ENCODE peak calls at places on chromosomes 7 and 10, in four cellular contexts. T is PC-3, D is endothelial cell, X is BJ. K is an unnamed sample.

GRCh38 chr7:4204530-4205165 is 477.4 kb upstream of the FOXK1 start:
- DNase-seq in X (no peak), T (no peak), D (no peak), K (no peak)

GRCh38 chr10:78913219-78914059 is 155.3 kb upstream of the ZMIZ1 start:
- DNase-seq in D (no peak), X (no peak), T (no peak), K (no peak)

GRCh38 chr7:136174477-136174876 is 197.3 kb upstream of the MTPN start:
- DNase-seq in D (no peak), T (no peak), X (no peak), K (no peak)

GRCh38 chr7:131653418-131654248 is 97.2 kb upstream of the PODXL start:
- DNase-seq in D (no peak), X (no peak), T (peak; percentile 26), K (no peak)

GRCh38 chr10:132099701-132100481 is 34.1 kb downstream of the JAKMIP3 start:
- DNase-seq in X (no peak), D (no peak), T (no peak), K (no peak)

GRCh38 chr7:42831051-42831952 is 80.6 kb downstream of the C7orf25 start:
- DNase-seq in X (no peak), T (peak; percentile 70), D (peak; percentile 28), K (no peak)

GRCh38 chr10:113454341-113455061 is 98.4 kb upstream of the HABP2 start:
- DNase-seq in T (peak; percentile 45), X (no peak), D (peak; percentile 59), K (no peak)

GRCh38 chr10:99418910-99419624 is 11.4 kb downstream of the GOT1 start:
- DNase-seq in D (no peak), X (no peak), T (no peak), K (no peak)

GRCh38 chr7:34184466-34184865 is 279.1 kb downstream of the BMPER start:
- DNase-seq in X (no peak), D (no peak), T (no peak), K (no peak)

GRCh38 chr7:17342726-17343125 is 44.3 kb downstream of the AHR start:
- DNase-seq in T (no peak), X (no peak), D (no peak), K (peak; percentile 5)

GRCh38 chr10:125783957-125784356 is 8.3 kb upstream of the MMP21 start:
- DNase-seq in T (no peak), X (no peak), D (no peak), K (no peak)

GRCh38 chr7:16428672-16429071 is 7.3 kb upstream of the CRPPA start:
- DNase-seq in T (peak; percentile 82), X (no peak), D (no peak), K (no peak)

GRCh38 chr7:44291066-44291732 is 34.2 kb downstream of the CAMK2B start:
- DNase-seq in T (peak; percentile 22), D (peak; percentile 3), X (no peak), K (no peak)

GRCh38 chr10:22250897-22251605 is 33.2 kb upstream of the EBLN1 start:
- DNase-seq in T (peak; percentile 31), D (no peak), X (no peak), K (no peak)

GRCh38 chr7:38169862-38170261 is 8.2 kb upstream of the STARD3NL start:
- DNase-seq in T (peak; percentile 81), X (no peak), D (no peak), K (peak; percentile 85)

GRCh38 chr10:130111115-130111847 is 651 bp upstream of the C10orf143 start:
- DNase-seq in T (peak; percentile 90), D (peak; percentile 89), X (peak; percentile 86), K (peak; percentile 93)

GRCh38 chr7:83159731-83160130 is 3.0 kb downstream of the PCLO start:
- DNase-seq in X (no peak), T (peak; percentile 72), D (no peak), K (no peak)

GRCh38 chr10:110524864-110525242 is 27.1 kb downstream of the DUSP5 start:
- DNase-seq in X (no peak), D (no peak), T (no peak), K (no peak)

GRCh38 chr7:27804139-27804538 is 64.2 kb downstream of the TAX1BP1 start:
- DNase-seq in X (no peak), T (no peak), D (no peak), K (no peak)

GRCh38 chr10:31953080-31953479 is 24.4 kb upstream of the ARHGAP12 start:
- DNase-seq in T (no peak), D (no peak), X (no peak), K (no peak)

GRCh38 chr10:82397859-82398258 is 522.9 kb downstream of the NRG3 start:
- DNase-seq in X (no peak), D (no peak), T (no peak), K (no peak)

GRCh38 chr7:151792671-151793070 is 84.2 kb downstream of the PRKAG2 start:
- DNase-seq in T (no peak), X (no peak), D (no peak), K (no peak)

GRCh38 chr10:104642001-104642270 is 846 bp downstream of the SORCS3 start:
- DNase-seq in T (no peak), X (no peak), D (no peak), K (no peak)

GRCh38 chr10:70510453-70510852 is 31.9 kb downstream of the PALD1 start:
- DNase-seq in D (no peak), T (no peak), X (no peak), K (no peak)

GRCh38 chr7:100886936-100887185 is 2.7 kb downstream of the UFSP1 start:
- DNase-seq in X (no peak), T (no peak), D (no peak), K (no peak)

GRCh38 chr10:127815147-127815546 is 77.6 kb downstream of the CLRN3 start:
- DNase-seq in X (no peak), D (no peak), T (no peak), K (no peak)

GRCh38 chr7:100620239-100620638 is 7.9 kb downstream of the MOSPD3 start:
- DNase-seq in D (no peak), T (no peak), X (no peak), K (no peak)

GRCh38 chr10:129614341-129614740 is 147.3 kb downstream of the MGMT start:
- DNase-seq in D (no peak), T (no peak), X (no peak), K (no peak)

GRCh38 chr10:65614956-65615565 is 1310.8 kb upstream of the LRRTM3 start:
- DNase-seq in X (no peak), T (no peak), D (no peak), K (no peak)

GRCh38 chr7:71735961-71736556 is 604.1 kb downstream of the GALNT17 start:
- DNase-seq in T (peak; percentile 66), D (peak; percentile 71), X (no peak), K (peak; percentile 10)

GRCh38 chr7:92740713-92741126 is 95.7 kb downstream of the CDK6 start:
- DNase-seq in D (no peak), T (peak; percentile 89), X (peak; percentile 62), K (no peak)

DNA sequence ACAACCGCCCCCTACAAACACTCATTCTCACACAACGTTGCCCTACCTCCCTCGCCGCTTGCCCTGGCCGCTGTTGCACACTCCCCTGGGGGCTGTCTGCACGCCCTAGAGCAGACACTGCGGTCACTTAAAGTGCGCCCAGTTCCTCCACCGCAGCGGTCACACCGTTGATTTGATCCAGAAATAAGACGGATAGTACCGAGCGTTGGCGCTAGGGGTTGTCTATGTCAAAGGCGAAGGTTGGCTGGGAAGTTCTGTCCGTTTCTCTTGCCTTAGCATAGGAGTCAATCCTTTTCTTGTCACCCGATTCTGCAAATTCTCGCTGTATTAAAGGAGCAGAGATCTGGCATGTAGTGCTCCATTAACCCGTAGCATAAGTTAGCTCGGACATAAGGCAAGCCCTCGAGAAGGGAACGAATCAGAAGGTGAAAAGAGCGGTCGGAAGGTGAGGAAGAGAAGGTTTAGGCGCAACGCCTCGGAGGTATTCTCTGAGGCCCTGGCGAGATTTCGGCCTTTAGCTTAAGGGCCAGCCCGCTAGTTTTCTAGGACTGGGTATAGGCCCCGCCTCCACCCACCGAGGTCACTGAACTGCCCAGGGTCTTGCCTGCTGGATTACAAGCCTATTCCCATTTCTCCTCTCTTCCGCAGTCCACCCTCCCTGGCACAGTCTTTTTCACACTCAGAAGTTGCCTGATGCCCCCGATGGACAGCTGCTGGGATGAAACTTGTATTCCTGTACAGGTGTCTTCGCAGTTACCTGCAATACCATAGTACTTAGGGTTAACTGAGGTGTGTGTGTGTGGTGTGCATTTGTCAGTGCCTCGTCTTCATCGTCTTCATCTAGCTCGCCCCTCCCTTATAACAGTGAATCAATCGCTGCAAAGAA is 10.7 kb downstream of the NXPH1 start:
- DNase-seq in D (peak; percentile 69), X (no peak), T (no peak), K (no peak)
- TF ChIP-seq CTCF in D (peak; percentile 45), X (no peak), T (peak; percentile 26), K (no peak)

DNA sequence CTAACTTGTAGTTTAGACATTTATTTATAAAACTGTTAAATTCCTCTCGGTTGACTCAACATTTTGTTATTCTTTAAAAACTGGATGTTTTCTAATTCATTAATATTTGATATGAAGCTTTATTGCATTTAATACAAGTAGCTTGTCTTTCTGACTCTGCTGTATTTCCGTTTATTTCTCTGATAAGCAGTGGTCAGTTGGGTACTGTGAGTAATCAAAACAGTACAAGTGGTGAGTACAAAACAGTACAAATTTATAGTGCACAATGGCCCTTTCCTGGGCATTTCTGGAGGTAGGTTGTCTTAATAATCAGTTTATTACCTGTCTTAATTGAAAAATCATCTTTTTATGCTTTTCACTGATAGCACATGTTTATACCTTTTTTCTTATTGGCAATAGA is 182.7 kb downstream of the CCSER2 start:
- DNase-seq in T (no peak), X (no peak), D (no peak), K (no peak)
- TF ChIP-seq CTCF in T (no peak), X (no peak), D (no peak), K (no peak)

GRCh38 chr7:99365318-99366141 is 9.0 kb upstream of the ARPC1B start:
- DNase-seq in T (peak; percentile 49), X (no peak), D (peak; percentile 61), K (no peak)
- TF ChIP-seq CTCF in T (peak; percentile 68), X (peak; percentile 59), D (peak; percentile 51), K (peak; percentile 43)

GRCh38 chr7:64625114-64626082 is 40.5 kb upstream of the ZNF107 start:
- DNase-seq in X (no peak), T (peak; percentile 30), D (no peak), K (no peak)

GRCh38 chr7:64618785-64619456 is 47.0 kb upstream of the ZNF107 start:
- DNase-seq in D (peak; percentile 37), T (peak; percentile 73), X (no peak), K (peak; percentile 3)

GRCh38 chr7:64619705-64620104 is 46.2 kb upstream of the ZNF107 start:
- DNase-seq in X (no peak), D (no peak), T (no peak), K (no peak)

GRCh38 chr7:64626083-64626469 is 39.9 kb upstream of the ZNF107 start:
- DNase-seq in D (no peak), T (no peak), X (no peak), K (no peak)

GRCh38 chr7:64621656-64622055 is 44.3 kb upstream of the ZNF107 start:
- DNase-seq in X (no peak), T (no peak), D (no peak), K (no peak)
- TF ChIP-seq CTCF in X (no peak), T (no peak), D (no peak), K (no peak)

K was measured in AG09319.